ENCODE peak calls at places on chromosomes 12 and 14, in eight cellular contexts. R, Q, G, A, Y, O, D and U are unnamed samples.

GRCh38 chr14:71244341-71244740 is 337.1 kb downstream of the PCNX1 start:
- DNase-seq in O (no peak), Y (no peak), D (no peak), R (no peak), G (no peak), Q (no peak), A (no peak), U (no peak)

GRCh38 chr12:79877246-79877645 is 57.7 kb downstream of the PPP1R12A start:
- DNase-seq in A (no peak), G (no peak), Q (no peak), O (no peak), Y (no peak), D (no peak), R (no peak), U (no peak)

GRCh38 chr12:56189918-56190694 is 823 bp upstream of the SMARCC2 start:
- DNase-seq in R (peak; percentile 88), G (peak; percentile 57), A (peak; percentile 43), D (peak; percentile 79), Q (peak; percentile 92), O (peak; percentile 96), Y (peak; percentile 28), U (no peak)

GRCh38 chr12:45912774-45913173 is 77.6 kb downstream of the SCAF11 start:
- DNase-seq in Q (no peak), R (no peak), A (no peak), O (no peak), Y (no peak), G (no peak), D (no peak), U (no peak)

GRCh38 chr12:76032043-76032981 is 736 bp upstream of the PHLDA1 start:
- DNase-seq in R (peak; percentile 67), A (no peak), Q (no peak), O (peak; percentile 84), D (peak; percentile 60), G (peak; percentile 71), Y (no peak), U (no peak)

GRCh38 chr12:80837342-80837978 is 100.3 kb downstream of the LIN7A start:
- DNase-seq in Q (no peak), A (no peak), D (peak; percentile 77), G (peak; percentile 61), Y (no peak), O (peak; percentile 72), R (peak; percentile 72), U (no peak)

GRCh38 chr14:73787760-73788508 is 63.7 kb upstream of the PTGR2 start:
- DNase-seq in D (peak; percentile 37), Q (no peak), A (no peak), G (peak; percentile 34), Y (no peak), O (peak; percentile 63), R (peak; percentile 28), U (no peak)

GRCh38 chr12:29241821-29242591 is 92.9 kb downstream of the FAR2 start:
- DNase-seq in R (peak; percentile 40), D (peak; percentile 67), Q (no peak), Y (no peak), O (no peak), A (no peak), G (peak; percentile 87), U (peak; percentile 51)

GRCh38 chr12:131928765-131929529 is at the start of gene PUS1:
- DNase-seq in A (peak; percentile 67), Q (peak; percentile 97), O (peak; percentile 97), D (peak; percentile 89), G (peak; percentile 86), Y (peak; percentile 74), R (peak; percentile 98), U (peak; percentile 45)

GRCh38 chr12:11657511-11657910 is 8.0 kb downstream of the ETV6 start:
- DNase-seq in D (no peak), G (no peak), O (no peak), A (no peak), Y (no peak), R (no peak), Q (no peak), U (no peak)

GRCh38 chr14:52692248-52692962 is 3.0 kb downstream of the ERO1A start:
- DNase-seq in Y (no peak), Q (no peak), G (peak; percentile 21), R (no peak), A (no peak), D (no peak), O (no peak), U (no peak)

GRCh38 chr14:63438065-63438757 is 105.0 kb downstream of the PPP2R5E start:
- DNase-seq in G (peak; percentile 96), O (peak; percentile 74), A (no peak), Q (no peak), Y (peak; percentile 9), D (peak; percentile 88), R (no peak), U (peak; percentile 83)

GRCh38 chr12:118126119-118126757 is 9.7 kb upstream of the PEBP1 start:
- DNase-seq in A (no peak), Q (peak; percentile 82), D (no peak), G (no peak), O (no peak), Y (no peak), R (no peak), U (no peak)

GRCh38 chr12:475286-475685 is 15.5 kb downstream of the B4GALNT3 start:
- DNase-seq in D (no peak), O (no peak), R (no peak), Y (no peak), Q (no peak), G (no peak), A (no peak), U (no peak)

GRCh38 chr12:48194780-48195179 is 8.3 kb downstream of the OR10AD1 start:
- DNase-seq in G (peak; percentile 28), Y (no peak), R (no peak), O (no peak), Q (no peak), A (no peak), D (no peak), U (no peak)

GRCh38 chr14:58716706-58717105 is 78.9 kb downstream of the DACT1 start:
- DNase-seq in Y (no peak), R (no peak), O (no peak), Q (no peak), G (no peak), D (no peak), A (no peak), U (no peak)

GRCh38 chr14:70665448-70666363 is 24.0 kb downstream of the TTC9 start:
- DNase-seq in A (no peak), Q (peak; percentile 75), Y (no peak), G (no peak), R (peak; percentile 11), D (no peak), O (peak; percentile 88), U (no peak)

GRCh38 chr14:99276482-99276881 is 4.5 kb upstream of the BCL11B start:
- DNase-seq in Y (no peak), R (no peak), D (no peak), A (no peak), Q (no peak), O (no peak), G (no peak), U (no peak)
- H3K27me3 ChIP-seq in Y (no peaks in the 10 kb centered on the region), R (peaks cover 64% of the 10 kb centered on the region), D (peaks cover 33% of the 10 kb centered on the region), A (peaks cover 26% of the 10 kb centered on the region), Q (peaks cover 52% of the 10 kb centered on the region), O (peaks cover 3% of the 10 kb centered on the region), G (peaks cover 43% of the 10 kb centered on the region), U (peaks cover 9% of the 10 kb centered on the region)

DNA sequence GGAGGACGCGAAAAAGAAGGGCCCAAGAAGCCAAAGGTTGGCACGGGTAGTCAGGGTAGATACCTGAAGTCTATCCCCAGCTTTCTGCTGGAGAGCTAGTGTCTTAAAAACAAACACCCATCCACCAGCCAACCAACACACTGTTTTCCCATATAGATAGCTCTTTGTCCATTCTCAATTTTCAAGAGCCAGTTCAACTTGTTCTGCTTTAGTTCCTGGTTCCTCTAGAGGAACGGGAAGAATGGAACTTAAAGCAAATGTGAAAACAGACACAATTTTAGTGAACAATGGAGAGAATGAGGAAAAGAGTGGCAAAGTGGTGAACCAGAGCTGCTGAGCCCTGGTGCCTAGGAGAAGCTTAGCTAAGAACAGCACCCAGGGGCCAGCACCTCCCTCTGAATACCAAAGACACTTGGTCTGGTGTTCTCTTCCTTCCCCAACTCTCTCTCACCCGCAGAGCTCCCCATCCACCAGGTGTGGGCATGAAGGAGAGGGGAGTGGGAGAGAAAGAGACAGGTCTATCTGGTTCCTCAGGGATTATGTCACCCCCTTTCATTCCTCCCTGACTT is 3.8 kb downstream of the NDRG2 start:
- DNase-seq in Q (no peak), Y (no peak), R (no peak), G (no peak), D (no peak), O (no peak), A (no peak), U (no peak)
- H3K27me3 ChIP-seq in Q (no peaks in the 10 kb centered on the region), Y (no peaks in the 10 kb centered on the region), R (peaks cover 59% of the 10 kb centered on the region), G (peaks cover 23% of the 10 kb centered on the region), D (peaks cover 27% of the 10 kb centered on the region), O (no peaks in the 10 kb centered on the region), A (no peaks in the 10 kb centered on the region), U (peaks cover 37% of the 10 kb centered on the region)

DNA sequence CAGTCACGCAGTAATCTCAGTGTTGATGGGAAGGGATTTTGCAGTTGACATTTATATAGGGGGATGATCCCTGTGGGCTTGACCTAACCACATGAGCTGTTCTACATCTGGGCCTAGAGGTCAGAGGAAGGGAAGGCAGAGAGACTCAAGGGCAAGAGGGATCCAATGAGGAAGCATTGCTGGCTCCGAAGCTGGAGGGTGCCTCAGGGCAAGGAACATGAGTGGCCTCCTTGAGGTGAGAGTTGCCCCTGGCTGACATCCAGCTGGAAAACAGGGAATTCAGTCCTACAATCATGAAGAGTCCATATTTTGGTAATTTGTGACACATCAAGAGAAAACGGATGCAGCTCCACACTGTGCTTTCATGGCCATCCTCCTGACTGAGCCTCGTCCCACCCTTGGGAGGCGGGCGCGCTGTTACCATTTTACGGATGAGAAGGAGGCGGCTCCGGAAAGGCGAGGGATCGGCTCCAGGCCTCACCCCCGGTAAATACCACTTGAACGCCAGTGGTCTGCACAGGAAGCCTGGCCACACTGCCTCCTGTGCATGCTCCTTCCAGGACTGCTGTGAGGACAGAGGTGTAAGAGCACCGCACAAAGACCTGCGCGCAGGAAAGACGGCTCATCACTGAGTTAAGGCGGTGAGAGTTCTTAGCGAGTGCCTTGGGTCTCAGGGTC is 18.5 kb upstream of the FKBP4 start:
- DNase-seq in G (no peak), Q (no peak), R (no peak), A (no peak), D (no peak), Y (no peak), O (no peak), U (no peak)
- H3K27me3 ChIP-seq in G (peaks cover 22% of the 10 kb centered on the region), Q (peaks cover 3% of the 10 kb centered on the region), R (no peaks in the 10 kb centered on the region), A (no peaks in the 10 kb centered on the region), D (no peaks in the 10 kb centered on the region), Y (no peaks in the 10 kb centered on the region), O (no peaks in the 10 kb centered on the region), U (peaks cover 20% of the 10 kb centered on the region)

GRCh38 chr12:54145844-54146243 is 42.9 kb downstream of the SMUG1 start:
- DNase-seq in Q (no peak), O (no peak), A (no peak), Y (no peak), G (no peak), R (no peak), D (no peak), U (no peak)

GRCh38 chr12:54140958-54141388 is 47.8 kb downstream of the SMUG1 start:
- DNase-seq in G (no peak), D (no peak), O (no peak), A (no peak), Q (no peak), Y (no peak), R (peak; percentile 48), U (peak; percentile 47)

GRCh38 chr12:54141534-54142475 is 47.0 kb downstream of the SMUG1 start:
- DNase-seq in O (no peak), G (peak; percentile 4), A (no peak), D (no peak), Q (no peak), Y (no peak), R (no peak), U (peak; percentile 23)

GRCh38 chr12:54144738-54145137 is 44.0 kb downstream of the SMUG1 start:
- DNase-seq in D (no peak), O (no peak), A (no peak), Y (no peak), G (no peak), R (no peak), Q (no peak), U (no peak)

GRCh38 chr12:54143233-54143986 is 45.4 kb downstream of the SMUG1 start:
- DNase-seq in O (no peak), R (no peak), Q (no peak), A (no peak), G (no peak), Y (no peak), D (no peak), U (no peak)
- H3K27me3 ChIP-seq in O (no peaks in the 10 kb centered on the region), R (peaks cover 100% of the 10 kb centered on the region), Q (peaks cover 13% of the 10 kb centered on the region), A (no peaks in the 10 kb centered on the region), G (peaks cover 13% of the 10 kb centered on the region), Y (no peaks in the 10 kb centered on the region), D (peaks cover 11% of the 10 kb centered on the region), U (peaks cover 4% of the 10 kb centered on the region)